ENCODE peak calls at places on chromosomes 12 and 14, in eight cellular contexts. T is neural crest cell; W is T follicular helper cell; M is fibroblast of the aortic adventitia; P is CD4-positive, alpha-beta memory T cell; D is OCI-LY7; O is left ventricle myocardium superior; K is WERI-Rb-1. E is an unnamed sample.

GRCh38 chr12:1630081-1630826 is 1.2 kb downstream of the WNT5B start:
- DNase-seq in T (peak; percentile 15), W (no peak), M (no peak), P (no peak), D (peak; percentile 10), O (peak; percentile 74), K (no peak), E (peak; percentile 78)

GRCh38 chr12:106074706-106075392 is 63.9 kb downstream of the NUAK1 start:
- DNase-seq in T (no peak), W (no peak), M (peak; percentile 93), P (no peak), D (no peak), O (no peak), K (no peak), E (no peak)

GRCh38 chr14:38964630-38965029 is 138.4 kb downstream of the SEC23A start:
- DNase-seq in T (no peak), W (no peak), M (no peak), P (no peak), D (no peak), O (no peak), K (no peak), E (no peak)

GRCh38 chr14:84006643-84007137 is 1523.3 kb upstream of the FLRT2 start:
- DNase-seq in T (no peak), W (no peak), M (no peak), P (no peak), D (no peak), O (no peak), K (no peak), E (peak; percentile 8)

GRCh38 chr14:21231020-21231652 is 38.1 kb downstream of the HNRNPC start:
- DNase-seq in T (no peak), W (no peak), M (no peak), P (peak; percentile 69), D (no peak), O (no peak), K (no peak), E (no peak)

GRCh38 chr12:5456906-5457305 is 25.0 kb downstream of the NTF3 start:
- DNase-seq in T (no peak), W (no peak), M (peak; percentile 32), P (no peak), D (peak; percentile 83), O (no peak), K (no peak), E (no peak)

GRCh38 chr12:100267603-100268281 is 765 bp downstream of the SCYL2 start:
- DNase-seq in T (no peak), W (no peak), M (peak; percentile 47), P (peak; percentile 58), D (no peak), O (no peak), K (peak; percentile 25), E (no peak)

GRCh38 chr14:99790201-99790977 is 2.8 kb upstream of the EML1 start:
- DNase-seq in T (no peak), W (no peak), M (no peak), P (no peak), D (no peak), O (no peak), K (no peak), E (no peak)

GRCh38 chr12:132625731-132626430 is 7.3 kb downstream of the P2RX2 start:
- DNase-seq in T (no peak), W (no peak), M (no peak), P (no peak), D (no peak), O (no peak), K (no peak), E (no peak)

GRCh38 chr14:38887696-38888095 is 215.3 kb downstream of the SEC23A start:
- DNase-seq in T (no peak), W (no peak), M (no peak), P (no peak), D (no peak), O (no peak), K (no peak), E (no peak)

GRCh38 chr14:106845286-106846087 is 1319.1 kb downstream of the TMEM121 start:
- DNase-seq in T (no peak), W (no peak), M (no peak), P (peak; percentile 54), D (peak; percentile 90), O (peak; percentile 37), K (peak; percentile 30), E (no peak)

GRCh38 chr14:97412933-97413574 is 615.9 kb downstream of the VRK1 start:
- DNase-seq in T (no peak), W (no peak), M (no peak), P (no peak), D (no peak), O (no peak), K (no peak), E (peak; percentile 77)

GRCh38 chr12:44078273-44078672 is 242.4 kb downstream of the TMEM117 start:
- DNase-seq in T (no peak), W (no peak), M (no peak), P (no peak), D (no peak), O (no peak), K (no peak), E (no peak)

GRCh38 chr14:20657216-20658211 is 16.0 kb upstream of the OR6S1 start:
- DNase-seq in T (no peak), W (no peak), M (no peak), P (no peak), D (no peak), O (no peak), K (no peak), E (no peak)

GRCh38 chr12:77324763-77325468 is 259.5 kb upstream of the E2F7 start:
- DNase-seq in T (peak; percentile 67), W (no peak), M (peak; percentile 68), P (no peak), D (peak; percentile 35), O (peak; percentile 90), K (peak; percentile 79), E (peak; percentile 89)

GRCh38 chr12:44372259-44372658 is 503.9 kb downstream of the NELL2 start:
- DNase-seq in T (no peak), W (no peak), M (peak; percentile 11), P (no peak), D (no peak), O (no peak), K (no peak), E (no peak)

GRCh38 chr14:54730156-54730961 is 163.4 kb downstream of the SAMD4A start:
- DNase-seq in T (no peak), W (no peak), M (peak; percentile 71), P (no peak), D (peak; percentile 33), O (no peak), K (no peak), E (no peak)

GRCh38 chr14:63229330-63230059 is 25.3 kb downstream of the RHOJ start:
- DNase-seq in T (no peak), W (no peak), M (no peak), P (no peak), D (no peak), O (no peak), K (no peak), E (no peak)